ENCODE peak calls at places on chromosomes 12 and 14, in seven cellular contexts. Q is astrocyte of the hippocampus; O is fibroblast of mammary gland; J is ELR; A is cerebellar cortex; E is coronary artery; G is CD4-positive, CD25-positive, alpha-beta regulatory T cell. B is an unnamed sample.

GRCh38 chr12:97313471-97314190 is 149.0 kb upstream of the RMST start:
- DNase-seq in Q (peak), J (no peak), A (no peak), G (no peak), O (no peak), E (no peak), B (peak)

GRCh38 chr14:67557656-67558055 is 24.6 kb downstream of the PLEKHH1 start:
- DNase-seq in G (no peak), J (no peak), E (no peak), O (no peak), Q (no peak), A (no peak), B (no peak)

GRCh38 chr12:119444462-119445044 is 110.0 kb downstream of the CCDC60 start:
- DNase-seq in E (no peak), A (peak), G (peak), O (peak), Q (peak), J (peak), B (peak)

GRCh38 chr12:106085213-106085612 is 53.5 kb downstream of the NUAK1 start:
- DNase-seq in A (no peak), O (no peak), G (no peak), E (no peak), Q (no peak), J (no peak), B (no peak)

GRCh38 chr12:45986646-45987338 is 3.6 kb downstream of the SCAF11 start:
- DNase-seq in E (no peak), O (no peak), Q (peak), J (peak), G (no peak), A (no peak), B (no peak)

GRCh38 chr14:24815543-24815942 is 181.6 kb upstream of the GZMB start:
- DNase-seq in E (no peak), G (no peak), A (no peak), O (no peak), Q (no peak), J (no peak), B (no peak)

GRCh38 chr14:19874842-19875241 is at the start of gene OR4K2:
- DNase-seq in J (no peak), O (no peak), Q (no peak), G (no peak), E (no peak), A (no peak), B (no peak)

GRCh38 chr14:102573591-102574046 is 18.8 kb upstream of the RCOR1 start:
- DNase-seq in A (no peak), Q (no peak), G (no peak), J (no peak), O (no peak), E (no peak), B (no peak)

GRCh38 chr12:5481645-5482044 is 49.7 kb downstream of the NTF3 start:
- DNase-seq in O (no peak), E (no peak), J (no peak), Q (no peak), G (no peak), A (no peak), B (no peak)

GRCh38 chr12:77734489-77734888 is 96.2 kb upstream of the NAV3 start:
- DNase-seq in J (peak), O (peak), G (no peak), Q (no peak), A (no peak), E (no peak), B (no peak)

GRCh38 chr12:69254046-69254445 is 14.7 kb downstream of the CPSF6 start:
- DNase-seq in E (no peak), G (no peak), A (peak), Q (peak), O (peak), J (peak), B (peak)

GRCh38 chr12:6277982-6278438 is 32.5 kb upstream of the PLEKHG6 start:
- DNase-seq in Q (no peak), A (no peak), O (no peak), J (no peak), E (no peak), G (no peak), B (no peak)

GRCh38 chr14:69611264-69612013 is at the start of gene SUSD6:
- DNase-seq in Q (peak), J (peak), E (peak), O (peak), G (peak), A (peak), B (peak)

GRCh38 chr12:109888179-109889020 is 8.1 kb upstream of the GLTP start:
- DNase-seq in J (peak), Q (peak), O (peak), G (no peak), A (no peak), E (no peak), B (no peak)

GRCh38 chr12:53098982-53099651 is 1.6 kb downstream of the IGFBP6 start:
- DNase-seq in J (peak), Q (peak), A (peak), G (peak), E (peak), O (peak), B (peak)

GRCh38 chr12:75460194-75460593 is 20.4 kb upstream of the GLIPR1 start:
- DNase-seq in J (no peak), O (no peak), Q (no peak), A (no peak), G (no peak), E (no peak), B (no peak)

GRCh38 chr12:104058796-104059195 is 5.5 kb upstream of the HCFC2 start:
- DNase-seq in O (no peak), Q (no peak), J (no peak), G (no peak), A (no peak), E (no peak), B (no peak)

GRCh38 chr14:64758025-64758521 is 53.8 kb downstream of the PLEKHG3 start:
- DNase-seq in Q (peak), E (no peak), J (peak), O (peak), A (no peak), G (no peak), B (peak)

GRCh38 chr12:92927436-92928116 is 1.5 kb downstream of the EEA1 start:
- DNase-seq in Q (peak), G (no peak), J (peak), E (no peak), A (peak), O (peak), B (peak)

GRCh38 chr12:132561784-132562156 is 48.6 kb downstream of the LRCOL1 start:
- DNase-seq in G (no peak), O (peak), Q (peak), J (peak), E (no peak), A (peak), B (peak)

GRCh38 chr14:24838945-24839616 is 205.1 kb upstream of the GZMB start:
- DNase-seq in G (no peak), A (no peak), J (no peak), O (no peak), Q (peak), E (no peak), B (peak)

GRCh38 chr12:40170593-40170992 is 54.2 kb upstream of the LRRK2 start:
- DNase-seq in A (no peak), G (no peak), E (no peak), J (no peak), Q (no peak), O (no peak), B (peak)

GRCh38 chr12:124392271-124392990 is 97.5 kb downstream of the RFLNA start:
- DNase-seq in A (no peak), O (peak), E (no peak), Q (peak), G (no peak), J (peak), B (peak)

GRCh38 chr14:40682131-40682913 is 924.4 kb upstream of the LRFN5 start:
- DNase-seq in Q (no peak), J (no peak), E (no peak), G (no peak), O (no peak), A (no peak), B (peak)

GRCh38 chr12:111105294-111105693 is 184.9 kb upstream of the MYL2 start:
- DNase-seq in E (no peak), J (no peak), G (no peak), A (no peak), O (peak), Q (no peak), B (peak)

GRCh38 chr14:96042218-96042930 is 3.2 kb downstream of the C14orf132 start:
- DNase-seq in Q (peak), O (peak), J (peak), A (no peak), G (no peak), E (no peak), B (peak)

GRCh38 chr12:99984271-99985128 is at the start of gene ANKS1B:
- DNase-seq in J (peak), Q (peak), A (peak), G (no peak), O (peak), E (peak), B (peak)

GRCh38 chr12:53560386-53560785 is 53.1 kb upstream of the NPFF start:
- DNase-seq in G (no peak), J (peak), Q (peak), E (no peak), O (peak), A (no peak), B (no peak)

GRCh38 chr12:28479683-28480082 is 289.4 kb downstream of the CCDC91 start:
- DNase-seq in A (no peak), G (no peak), O (no peak), E (no peak), Q (no peak), J (no peak), B (no peak)